ENCODE peak calls at places on chromosomes 12 and 14, in six cellular contexts. One of them, this sample, is unnamed. For H3K4me1, the result is how much of the 10 kb centered on the place peaks cover.

GRCh38 chr14:85856430-85856829 is 326.5 kb downstream of the FLRT2 start:
- DNase-seq in H9: no peak
- DNase-seq in mesendoderm: peak
- DNase-seq in IMR-90: no peak
- DNase-seq in trophoblast cell: no peak
- DNase-seq in H1: no peak
- DNase-seq in this sample: no peak

GRCh38 chr12:44930972-44931600 is 55.0 kb upstream of the NELL2 start:
- DNase-seq in H9: no peak
- DNase-seq in mesendoderm: peak
- DNase-seq in IMR-90: peak
- DNase-seq in trophoblast cell: peak
- DNase-seq in H1: no peak
- DNase-seq in this sample: peak

GRCh38 chr12:124497658-124498057 is 69.8 kb downstream of the NCOR2 start:
- DNase-seq in H9: no peak
- DNase-seq in mesendoderm: no peak
- DNase-seq in IMR-90: peak
- DNase-seq in trophoblast cell: peak
- DNase-seq in H1: no peak
- DNase-seq in this sample: no peak

GRCh38 chr12:21483531-21483930 is 17.9 kb downstream of the RECQL start:
- DNase-seq in H9: no peak
- DNase-seq in mesendoderm: no peak
- DNase-seq in IMR-90: no peak
- DNase-seq in trophoblast cell: no peak
- DNase-seq in H1: no peak
- DNase-seq in this sample: no peak

GRCh38 chr12:65707051-65707450 is 117.2 kb upstream of the HMGA2 start:
- DNase-seq in H9: no peak
- DNase-seq in mesendoderm: no peak
- DNase-seq in IMR-90: no peak
- DNase-seq in trophoblast cell: no peak
- DNase-seq in H1: no peak
- DNase-seq in this sample: no peak

GRCh38 chr12:5745251-5745888 is 199.7 kb downstream of the ANO2 start:
- DNase-seq in H9: peak
- DNase-seq in mesendoderm: peak
- DNase-seq in IMR-90: peak
- DNase-seq in trophoblast cell: peak
- DNase-seq in H1: peak
- DNase-seq in this sample: peak

GRCh38 chr14:59632381-59632780 is 55.8 kb upstream of the CCDC175 start:
- DNase-seq in H9: peak
- DNase-seq in mesendoderm: peak
- DNase-seq in IMR-90: peak
- DNase-seq in trophoblast cell: peak
- DNase-seq in H1: peak
- DNase-seq in this sample: peak

GRCh38 chr12:93571360-93571853 is 1.1 kb upstream of the SOCS2 start:
- DNase-seq in H9: peak
- DNase-seq in mesendoderm: peak
- DNase-seq in IMR-90: peak
- DNase-seq in trophoblast cell: peak
- DNase-seq in H1: peak
- DNase-seq in this sample: peak

GRCh38 chr12:48814313-48815280 is 3.7 kb upstream of the CACNB3 start:
- DNase-seq in H9: peak
- DNase-seq in mesendoderm: peak
- DNase-seq in IMR-90: peak
- DNase-seq in trophoblast cell: peak
- DNase-seq in H1: peak
- DNase-seq in this sample: peak

GRCh38 chr14:49970474-49971147 is 77.7 kb downstream of the ARF6 start:
- DNase-seq in H9: no peak
- DNase-seq in mesendoderm: no peak
- DNase-seq in IMR-90: peak
- DNase-seq in trophoblast cell: no peak
- DNase-seq in H1: no peak
- DNase-seq in this sample: no peak
- H3K4me1 ChIP-seq in H9: under half
- H3K4me1 ChIP-seq in mesendoderm: under half
- H3K4me1 ChIP-seq in IMR-90: under half
- H3K4me1 ChIP-seq in trophoblast cell: under half
- H3K4me1 ChIP-seq in H1: under half
- H3K4me1 ChIP-seq in this sample: under half

DNA sequence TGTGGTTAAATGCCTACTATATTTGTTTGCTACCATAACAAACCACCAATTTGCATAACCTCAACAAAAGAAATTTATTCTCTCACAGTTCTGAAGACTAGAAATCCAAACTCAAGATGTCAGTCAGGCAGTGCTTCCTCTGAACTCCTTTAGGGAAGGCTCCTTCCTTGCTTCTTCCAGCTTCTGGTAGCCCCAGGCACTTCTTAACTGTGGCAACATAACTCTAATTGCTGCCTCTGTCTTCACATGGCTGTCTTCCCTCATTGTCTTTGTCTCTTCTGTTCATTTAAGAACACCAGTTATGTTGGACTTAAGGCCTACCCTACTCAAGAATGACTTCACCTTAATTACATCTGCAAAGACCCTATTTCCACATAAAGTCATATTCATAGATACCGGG is 206.9 kb downstream of the SYT1 start:
- DNase-seq in H9: no peak
- DNase-seq in mesendoderm: peak
- DNase-seq in IMR-90: no peak
- DNase-seq in trophoblast cell: peak
- DNase-seq in H1: no peak
- DNase-seq in this sample: no peak
- H4K8ac ChIP-seq in H9: no peak
- H4K8ac ChIP-seq in mesendoderm: no peak
- H4K8ac ChIP-seq in IMR-90: no peak
- H4K8ac ChIP-seq in trophoblast cell: no peak
- H4K8ac ChIP-seq in H1: no peak
- H4K8ac ChIP-seq in this sample: no peak

DNA sequence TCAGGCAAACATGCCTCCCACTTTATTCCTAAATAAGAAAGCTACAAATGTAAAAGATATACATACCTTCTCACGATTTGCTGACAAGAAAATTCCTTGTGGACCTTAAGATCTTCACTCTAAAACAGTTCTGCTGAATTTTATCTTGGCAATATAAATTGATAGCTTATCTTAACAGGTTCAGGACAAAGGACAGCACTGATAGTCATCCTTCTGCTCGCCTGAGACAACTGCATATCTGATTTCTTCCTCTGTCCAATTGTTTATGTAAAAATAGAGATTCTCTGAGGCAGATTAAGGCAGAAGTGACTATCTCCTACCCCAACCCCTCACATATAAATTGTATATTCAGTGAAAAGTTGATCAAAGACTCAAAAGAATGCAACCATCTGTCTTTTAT is 44.9 kb downstream of the CAPZA3 start:
- DNase-seq in H9: no peak
- DNase-seq in mesendoderm: peak
- DNase-seq in IMR-90: peak
- DNase-seq in trophoblast cell: no peak
- DNase-seq in H1: no peak
- DNase-seq in this sample: no peak
- H3K4me1 ChIP-seq in H9: under half
- H3K4me1 ChIP-seq in mesendoderm: under half
- H3K4me1 ChIP-seq in IMR-90: under half
- H3K4me1 ChIP-seq in trophoblast cell: under half
- H3K4me1 ChIP-seq in H1: under half
- H3K4me1 ChIP-seq in this sample: under half

GRCh38 chr12:90922068-90922743 is 32.8 kb downstream of the CCER1 start:
- DNase-seq in H9: no peak
- DNase-seq in mesendoderm: no peak
- DNase-seq in IMR-90: peak
- DNase-seq in trophoblast cell: no peak
- DNase-seq in H1: no peak
- DNase-seq in this sample: no peak
- H4K8ac ChIP-seq in H9: no peak
- H4K8ac ChIP-seq in mesendoderm: no peak
- H4K8ac ChIP-seq in IMR-90: no peak
- H4K8ac ChIP-seq in trophoblast cell: no peak
- H4K8ac ChIP-seq in H1: no peak
- H4K8ac ChIP-seq in this sample: no peak

DNA sequence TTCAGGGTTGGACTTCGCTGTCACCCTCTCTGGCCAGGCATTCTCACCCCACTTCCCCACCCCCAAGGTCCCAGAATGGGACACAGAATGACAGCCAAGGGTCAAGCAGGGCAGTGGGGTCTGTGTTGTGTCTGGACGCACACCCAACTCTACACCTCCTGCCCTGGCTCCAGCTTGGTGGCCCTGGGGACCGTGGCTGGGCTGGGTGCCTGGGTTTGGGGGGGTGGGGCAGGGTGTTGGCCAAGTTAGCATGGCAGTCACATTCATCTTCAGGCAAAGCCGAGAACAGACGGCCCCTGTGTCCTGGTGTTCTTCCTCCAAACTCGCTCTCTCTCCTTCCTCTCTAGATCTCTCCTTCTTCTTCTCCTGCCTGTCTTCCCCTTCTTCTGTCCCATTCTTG is 5.6 kb downstream of the LRP1 start:
- DNase-seq in H9: no peak
- DNase-seq in mesendoderm: no peak
- DNase-seq in IMR-90: no peak
- DNase-seq in trophoblast cell: no peak
- DNase-seq in H1: no peak
- DNase-seq in this sample: no peak
- H3K4me1 ChIP-seq in H9: under half
- H3K4me1 ChIP-seq in mesendoderm: under half
- H3K4me1 ChIP-seq in IMR-90: half or more
- H3K4me1 ChIP-seq in trophoblast cell: half or more
- H3K4me1 ChIP-seq in H1: half or more
- H3K4me1 ChIP-seq in this sample: half or more

DNA sequence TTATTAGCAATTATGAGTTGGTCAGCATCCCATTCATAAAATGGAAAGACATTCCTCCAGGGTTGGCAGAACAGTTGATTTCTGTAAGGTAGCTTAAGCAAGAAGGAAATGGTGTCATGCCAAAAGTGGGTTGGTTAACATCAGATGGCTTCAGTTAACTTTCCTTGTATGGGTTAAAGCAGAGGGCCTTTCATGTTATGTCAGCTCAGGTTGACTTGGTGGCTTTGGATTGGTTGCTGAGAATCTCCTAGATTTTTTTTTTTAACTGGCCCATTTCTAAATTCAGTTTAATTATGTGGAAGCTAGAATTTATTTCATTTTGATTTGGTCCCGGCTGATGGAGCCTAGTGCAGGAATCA is 87.8 kb downstream of the BBS10 start:
- DNase-seq in H9: no peak
- DNase-seq in mesendoderm: no peak
- DNase-seq in IMR-90: peak
- DNase-seq in trophoblast cell: no peak
- DNase-seq in H1: no peak
- DNase-seq in this sample: no peak
- H4K8ac ChIP-seq in H9: no peak
- H4K8ac ChIP-seq in mesendoderm: peak
- H4K8ac ChIP-seq in IMR-90: peak
- H4K8ac ChIP-seq in trophoblast cell: no peak
- H4K8ac ChIP-seq in H1: no peak
- H4K8ac ChIP-seq in this sample: no peak

GRCh38 chr12:4482936-4483335 is 37.3 kb upstream of the FGF6 start:
- DNase-seq in H9: no peak
- DNase-seq in mesendoderm: no peak
- DNase-seq in IMR-90: no peak
- DNase-seq in trophoblast cell: no peak
- DNase-seq in H1: no peak
- DNase-seq in this sample: no peak

GRCh38 chr12:4486049-4486699 is 40.6 kb upstream of the FGF6 start:
- DNase-seq in H9: no peak
- DNase-seq in mesendoderm: no peak
- DNase-seq in IMR-90: no peak
- DNase-seq in trophoblast cell: peak
- DNase-seq in H1: no peak
- DNase-seq in this sample: no peak

GRCh38 chr12:4487024-4487423 is 41.4 kb upstream of the FGF6 start:
- DNase-seq in H9: no peak
- DNase-seq in mesendoderm: peak
- DNase-seq in IMR-90: no peak
- DNase-seq in trophoblast cell: no peak
- DNase-seq in H1: no peak
- DNase-seq in this sample: no peak

GRCh38 chr12:4478933-4479332 is 33.3 kb upstream of the FGF6 start:
- DNase-seq in H9: no peak
- DNase-seq in mesendoderm: peak
- DNase-seq in IMR-90: no peak
- DNase-seq in trophoblast cell: no peak
- DNase-seq in H1: no peak
- DNase-seq in this sample: no peak

GRCh38 chr12:4483885-4484823 is 38.5 kb upstream of the FGF6 start:
- DNase-seq in H9: no peak
- DNase-seq in mesendoderm: no peak
- DNase-seq in IMR-90: no peak
- DNase-seq in trophoblast cell: no peak
- DNase-seq in H1: no peak
- DNase-seq in this sample: no peak
- H3K4me1 ChIP-seq in H9: under half
- H3K4me1 ChIP-seq in mesendoderm: under half
- H3K4me1 ChIP-seq in IMR-90: under half
- H3K4me1 ChIP-seq in trophoblast cell: under half
- H3K4me1 ChIP-seq in H1: under half
- H3K4me1 ChIP-seq in this sample: under half